ENCODE peak calls at places on chromosomes 2 and 18, in ten cellular contexts. One of them, this sample, is unnamed.

GRCh38 chr2:159659474-159659873 is 43.1 kb upstream of the BAZ2B start:
- DNase-seq in K562: no peak
- DNase-seq in AG04450: no peak
- DNase-seq in adrenal gland: no peak
- DNase-seq in IMR-90: no peak
- DNase-seq in LNCaP clone FGC: no peak
- DNase-seq in body of pancreas: no peak
- DNase-seq in tibial nerve: no peak
- DNase-seq in NB4: no peak
- DNase-seq in GM06990: no peak
- DNase-seq in this sample: no peak

GRCh38 chr2:160252278-160252887 is 52.3 kb upstream of the ITGB6 start:
- DNase-seq in LNCaP clone FGC: no peak
- DNase-seq in adrenal gland: no peak
- DNase-seq in IMR-90: peak
- DNase-seq in NB4: peak
- DNase-seq in tibial nerve: no peak
- DNase-seq in body of pancreas: no peak
- DNase-seq in GM06990: no peak
- DNase-seq in K562: peak
- DNase-seq in AG04450: no peak
- DNase-seq in this sample: peak

GRCh38 chr2:98468621-98469236 is 24.1 kb downstream of the INPP4A start:
- DNase-seq in GM06990: no peak
- DNase-seq in NB4: peak
- DNase-seq in tibial nerve: no peak
- DNase-seq in LNCaP clone FGC: no peak
- DNase-seq in adrenal gland: no peak
- DNase-seq in body of pancreas: no peak
- DNase-seq in IMR-90: peak
- DNase-seq in AG04450: no peak
- DNase-seq in K562: no peak
- DNase-seq in this sample: peak

GRCh38 chr2:111155610-111156009 is 34.9 kb downstream of the BCL2L11 start:
- DNase-seq in K562: no peak
- DNase-seq in IMR-90: peak
- DNase-seq in tibial nerve: no peak
- DNase-seq in AG04450: no peak
- DNase-seq in LNCaP clone FGC: no peak
- DNase-seq in body of pancreas: no peak
- DNase-seq in GM06990: no peak
- DNase-seq in adrenal gland: no peak
- DNase-seq in NB4: no peak
- DNase-seq in this sample: no peak

GRCh38 chr18:2914185-2914584 is 67.4 kb downstream of the EMILIN2 start:
- DNase-seq in body of pancreas: no peak
- DNase-seq in K562: no peak
- DNase-seq in adrenal gland: peak
- DNase-seq in tibial nerve: no peak
- DNase-seq in LNCaP clone FGC: no peak
- DNase-seq in NB4: no peak
- DNase-seq in AG04450: no peak
- DNase-seq in IMR-90: no peak
- DNase-seq in GM06990: no peak
- DNase-seq in this sample: peak

GRCh38 chr18:24019641-24020331 is 5.2 kb downstream of the TTC39C start:
- DNase-seq in tibial nerve: no peak
- DNase-seq in GM06990: peak
- DNase-seq in AG04450: no peak
- DNase-seq in IMR-90: no peak
- DNase-seq in body of pancreas: no peak
- DNase-seq in adrenal gland: no peak
- DNase-seq in LNCaP clone FGC: no peak
- DNase-seq in NB4: no peak
- DNase-seq in K562: no peak
- DNase-seq in this sample: no peak

GRCh38 chr18:37343542-37343851 is 222.1 kb downstream of the CELF4 start:
- DNase-seq in tibial nerve: no peak
- DNase-seq in GM06990: no peak
- DNase-seq in IMR-90: no peak
- DNase-seq in AG04450: no peak
- DNase-seq in body of pancreas: no peak
- DNase-seq in adrenal gland: no peak
- DNase-seq in NB4: no peak
- DNase-seq in LNCaP clone FGC: no peak
- DNase-seq in K562: no peak
- DNase-seq in this sample: no peak

GRCh38 chr18:34993289-34993688 is 47.9 kb upstream of the MAPRE2 start:
- DNase-seq in GM06990: no peak
- DNase-seq in body of pancreas: no peak
- DNase-seq in AG04450: no peak
- DNase-seq in IMR-90: no peak
- DNase-seq in NB4: peak
- DNase-seq in adrenal gland: no peak
- DNase-seq in K562: no peak
- DNase-seq in tibial nerve: no peak
- DNase-seq in LNCaP clone FGC: no peak
- DNase-seq in this sample: no peak

GRCh38 chr2:181683518-181684453 is 3.5 kb upstream of the NEUROD1 start:
- DNase-seq in adrenal gland: no peak
- DNase-seq in GM06990: no peak
- DNase-seq in K562: peak
- DNase-seq in NB4: peak
- DNase-seq in AG04450: no peak
- DNase-seq in LNCaP clone FGC: no peak
- DNase-seq in body of pancreas: no peak
- DNase-seq in IMR-90: peak
- DNase-seq in tibial nerve: no peak
- DNase-seq in this sample: peak

GRCh38 chr18:76935722-76936337 is 113.5 kb downstream of the ZNF236 start:
- DNase-seq in GM06990: no peak
- DNase-seq in IMR-90: no peak
- DNase-seq in LNCaP clone FGC: no peak
- DNase-seq in NB4: no peak
- DNase-seq in tibial nerve: no peak
- DNase-seq in AG04450: no peak
- DNase-seq in adrenal gland: no peak
- DNase-seq in body of pancreas: no peak
- DNase-seq in K562: no peak
- DNase-seq in this sample: no peak

GRCh38 chr2:202270487-202270886 is 4.9 kb downstream of the NOP58 start:
- DNase-seq in IMR-90: no peak
- DNase-seq in tibial nerve: no peak
- DNase-seq in GM06990: peak
- DNase-seq in adrenal gland: no peak
- DNase-seq in NB4: no peak
- DNase-seq in LNCaP clone FGC: no peak
- DNase-seq in AG04450: no peak
- DNase-seq in body of pancreas: no peak
- DNase-seq in K562: no peak
- DNase-seq in this sample: no peak

GRCh38 chr2:24508878-24509277 is 17.8 kb downstream of the NCOA1 start:
- DNase-seq in adrenal gland: no peak
- DNase-seq in K562: no peak
- DNase-seq in IMR-90: no peak
- DNase-seq in GM06990: no peak
- DNase-seq in LNCaP clone FGC: no peak
- DNase-seq in tibial nerve: no peak
- DNase-seq in NB4: peak
- DNase-seq in AG04450: no peak
- DNase-seq in body of pancreas: no peak
- DNase-seq in this sample: peak

GRCh38 chr2:74499269-74499939 is at the start of gene LBX2:
- DNase-seq in adrenal gland: no peak
- DNase-seq in LNCaP clone FGC: no peak
- DNase-seq in tibial nerve: no peak
- DNase-seq in GM06990: no peak
- DNase-seq in IMR-90: no peak
- DNase-seq in K562: no peak
- DNase-seq in AG04450: no peak
- DNase-seq in NB4: no peak
- DNase-seq in body of pancreas: no peak
- DNase-seq in this sample: no peak

GRCh38 chr2:241270531-241270930 is 44.9 kb downstream of the HDLBP start:
- DNase-seq in GM06990: no peak
- DNase-seq in AG04450: no peak
- DNase-seq in IMR-90: no peak
- DNase-seq in body of pancreas: no peak
- DNase-seq in K562: no peak
- DNase-seq in NB4: no peak
- DNase-seq in LNCaP clone FGC: no peak
- DNase-seq in tibial nerve: no peak
- DNase-seq in adrenal gland: no peak
- DNase-seq in this sample: no peak

GRCh38 chr2:241272722-241273551 is 42.5 kb downstream of the HDLBP start:
- DNase-seq in adrenal gland: peak
- DNase-seq in tibial nerve: peak
- DNase-seq in AG04450: peak
- DNase-seq in IMR-90: peak
- DNase-seq in K562: peak
- DNase-seq in body of pancreas: peak
- DNase-seq in NB4: peak
- DNase-seq in GM06990: peak
- DNase-seq in LNCaP clone FGC: no peak
- DNase-seq in this sample: peak

GRCh38 chr2:241271641-241272297 is 43.7 kb downstream of the HDLBP start:
- DNase-seq in body of pancreas: peak
- DNase-seq in GM06990: peak
- DNase-seq in AG04450: peak
- DNase-seq in adrenal gland: peak
- DNase-seq in tibial nerve: peak
- DNase-seq in LNCaP clone FGC: peak
- DNase-seq in K562: no peak
- DNase-seq in NB4: peak
- DNase-seq in IMR-90: peak
- DNase-seq in this sample: peak

GRCh38 chr2:241273552-241273988 is 41.9 kb downstream of the HDLBP start:
- DNase-seq in NB4: peak
- DNase-seq in IMR-90: no peak
- DNase-seq in K562: no peak
- DNase-seq in tibial nerve: no peak
- DNase-seq in GM06990: peak
- DNase-seq in LNCaP clone FGC: no peak
- DNase-seq in body of pancreas: no peak
- DNase-seq in adrenal gland: no peak
- DNase-seq in AG04450: no peak
- DNase-seq in this sample: no peak

GRCh38 chr2:241272298-241272721 is 43.2 kb downstream of the HDLBP start:
- DNase-seq in tibial nerve: no peak
- DNase-seq in adrenal gland: peak
- DNase-seq in IMR-90: no peak
- DNase-seq in LNCaP clone FGC: no peak
- DNase-seq in body of pancreas: peak
- DNase-seq in GM06990: peak
- DNase-seq in AG04450: no peak
- DNase-seq in NB4: peak
- DNase-seq in K562: no peak
- DNase-seq in this sample: no peak
- H3K4me3 ChIP-seq in tibial nerve: peak
- H3K4me3 ChIP-seq in adrenal gland: peak
- H3K4me3 ChIP-seq in IMR-90: peak
- H3K4me3 ChIP-seq in LNCaP clone FGC: peak
- H3K4me3 ChIP-seq in body of pancreas: peak
- H3K4me3 ChIP-seq in GM06990: peak
- H3K4me3 ChIP-seq in AG04450: peak
- H3K4me3 ChIP-seq in NB4: peak
- H3K4me3 ChIP-seq in K562: peak
- H3K4me3 ChIP-seq in this sample: peak

GRCh38 chr2:113180131-113180946 is 6.6 kb downstream of the PSD4 start:
- DNase-seq in GM06990: no peak
- DNase-seq in K562: peak
- DNase-seq in AG04450: no peak
- DNase-seq in body of pancreas: no peak
- DNase-seq in NB4: peak
- DNase-seq in adrenal gland: no peak
- DNase-seq in tibial nerve: no peak
- DNase-seq in LNCaP clone FGC: no peak
- DNase-seq in IMR-90: no peak
- DNase-seq in this sample: no peak
- TF ChIP-seq CTCF in GM06990: no peak
- TF ChIP-seq CTCF in K562: no peak
- TF ChIP-seq CTCF in AG04450: no peak
- TF ChIP-seq CTCF in body of pancreas: no peak
- TF ChIP-seq CTCF in NB4: no peak
- TF ChIP-seq CTCF in adrenal gland: no peak
- TF ChIP-seq CTCF in tibial nerve: no peak
- TF ChIP-seq CTCF in LNCaP clone FGC: no peak
- TF ChIP-seq CTCF in IMR-90: no peak
- TF ChIP-seq CTCF in this sample: no peak

DNA sequence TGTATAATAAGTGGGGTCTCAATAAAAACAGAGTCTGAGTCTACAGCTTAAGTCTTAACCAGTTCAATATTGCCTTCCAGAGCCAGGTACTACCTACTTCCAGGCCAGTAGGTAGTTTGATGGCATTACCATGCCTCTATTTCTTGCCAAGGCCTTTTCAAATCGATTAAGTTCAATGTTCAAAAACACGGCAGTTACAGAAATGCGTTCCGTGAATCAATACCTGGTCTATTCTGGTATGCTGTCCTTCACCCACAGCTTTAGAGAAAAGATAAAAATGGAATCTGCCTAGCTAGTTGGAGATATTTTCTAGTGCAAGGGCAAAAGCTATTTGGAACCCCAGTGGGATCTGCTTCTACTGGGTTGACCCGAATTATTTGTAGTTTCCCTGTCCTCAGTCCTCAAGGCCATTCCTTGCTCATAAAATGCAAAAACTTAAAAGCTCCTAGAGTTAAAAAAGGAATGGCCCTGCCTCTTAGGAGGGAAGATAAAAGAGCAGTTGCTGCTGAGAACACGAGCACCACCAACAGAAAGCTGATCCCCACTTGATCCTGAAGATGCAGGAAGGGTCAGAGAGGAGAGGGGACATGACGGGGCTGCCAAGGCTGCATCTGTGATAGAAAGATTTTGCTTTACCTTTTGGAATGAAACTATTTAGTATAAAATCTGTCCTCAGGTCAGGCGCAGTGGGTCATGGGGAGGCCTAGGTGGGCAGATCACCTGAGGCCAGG is 109.6 kb upstream of the SCG2 start:
- DNase-seq in tibial nerve: no peak
- DNase-seq in LNCaP clone FGC: no peak
- DNase-seq in adrenal gland: no peak
- DNase-seq in IMR-90: no peak
- DNase-seq in body of pancreas: no peak
- DNase-seq in GM06990: no peak
- DNase-seq in K562: no peak
- DNase-seq in AG04450: no peak
- DNase-seq in NB4: no peak
- DNase-seq in this sample: no peak
- H3K4me3 ChIP-seq in tibial nerve: no peak
- H3K4me3 ChIP-seq in LNCaP clone FGC: no peak
- H3K4me3 ChIP-seq in adrenal gland: no peak
- H3K4me3 ChIP-seq in IMR-90: no peak
- H3K4me3 ChIP-seq in body of pancreas: no peak
- H3K4me3 ChIP-seq in GM06990: no peak
- H3K4me3 ChIP-seq in K562: no peak
- H3K4me3 ChIP-seq in AG04450: no peak
- H3K4me3 ChIP-seq in NB4: no peak
- H3K4me3 ChIP-seq in this sample: no peak

DNA sequence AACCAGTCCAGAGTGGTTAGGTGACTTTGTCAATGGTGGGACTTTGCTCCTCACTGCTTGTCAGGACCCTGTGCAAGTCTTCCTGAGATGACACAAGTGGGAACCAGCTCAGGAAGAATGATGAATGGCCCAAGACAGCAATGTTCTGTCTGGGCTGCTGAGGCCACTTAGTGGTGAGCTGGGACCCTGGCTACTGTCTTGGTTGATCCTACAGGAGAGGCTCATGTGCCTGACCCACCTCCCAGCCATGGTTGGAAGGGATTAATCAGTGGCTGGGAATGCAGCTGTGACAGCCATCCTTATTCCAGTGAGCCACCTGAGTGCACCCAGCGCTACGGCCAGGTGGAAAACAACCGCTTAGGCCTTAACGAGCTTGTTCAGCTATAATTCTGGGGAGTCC is 17.0 kb downstream of the LGALSL start:
- DNase-seq in GM06990: no peak
- DNase-seq in adrenal gland: no peak
- DNase-seq in body of pancreas: no peak
- DNase-seq in LNCaP clone FGC: no peak
- DNase-seq in NB4: no peak
- DNase-seq in IMR-90: no peak
- DNase-seq in tibial nerve: no peak
- DNase-seq in AG04450: no peak
- DNase-seq in K562: no peak
- DNase-seq in this sample: no peak
- TF ChIP-seq CTCF in GM06990: no peak
- TF ChIP-seq CTCF in adrenal gland: no peak
- TF ChIP-seq CTCF in body of pancreas: no peak
- TF ChIP-seq CTCF in LNCaP clone FGC: no peak
- TF ChIP-seq CTCF in NB4: no peak
- TF ChIP-seq CTCF in IMR-90: no peak
- TF ChIP-seq CTCF in tibial nerve: no peak
- TF ChIP-seq CTCF in AG04450: no peak
- TF ChIP-seq CTCF in K562: no peak
- TF ChIP-seq CTCF in this sample: no peak

This sample was measured in fibroblast of mammary gland.